ENCODE peak calls at places on chromosomes 7 and 10, in seven cellular contexts. I, B, L, V, T, J and C are unnamed samples.

GRCh38 chr10:11760861-11761260 is 18.7 kb downstream of the ECHDC3 start:
- DNase-seq in I (no peak), B (no peak), L (no peak), V (no peak), T (no peak), J (no peak), C (no peak)

GRCh38 chr10:28722065-28722803 is 44.9 kb downstream of the BAMBI start:
- DNase-seq in I (peak; percentile 28), B (peak; percentile 60), L (peak; percentile 31), V (no peak), T (peak; percentile 19), J (peak; percentile 51), C (no peak)

GRCh38 chr10:4501306-4501705 is 324.7 kb upstream of the AKR1E2 start:
- DNase-seq in I (no peak), B (no peak), L (peak; percentile 41), V (no peak), T (no peak), J (no peak), C (no peak)

GRCh38 chr10:75430000-75430763 is 1.2 kb upstream of the LRMDA start:
- DNase-seq in I (peak; percentile 64), B (peak; percentile 94), L (peak; percentile 50), V (peak; percentile 70), T (peak; percentile 59), J (no peak), C (no peak)

GRCh38 chr7:46525876-46526275 is 604.8 kb upstream of the IGFBP3 start:
- DNase-seq in I (peak; percentile 52), B (no peak), L (peak; percentile 29), V (no peak), T (no peak), J (no peak), C (no peak)

GRCh38 chr7:123643495-123644428 is 11.9 kb upstream of the LMOD2 start:
- DNase-seq in I (peak; percentile 20), B (peak; percentile 83), L (peak; percentile 13), V (no peak), T (no peak), J (no peak), C (no peak)

GRCh38 chr7:132705146-132705545 is 128.9 kb upstream of the PLXNA4 start:
- DNase-seq in I (no peak), B (no peak), L (no peak), V (no peak), T (no peak), J (no peak), C (no peak)

GRCh38 chr7:31111109-31111451 is 59.0 kb downstream of the ADCYAP1R1 start:
- DNase-seq in I (no peak), B (no peak), L (no peak), V (no peak), T (no peak), J (no peak), C (no peak)

GRCh38 chr7:114922151-114922651 is 307 bp downstream of the MDFIC start:
- DNase-seq in I (peak; percentile 39), B (peak; percentile 78), L (peak; percentile 68), V (peak; percentile 41), T (peak; percentile 71), J (peak; percentile 53), C (peak; percentile 56)

GRCh38 chr10:30822693-30823465 is 193.3 kb upstream of the LYZL2 start:
- DNase-seq in I (no peak), B (no peak), L (no peak), V (no peak), T (no peak), J (no peak), C (no peak)

GRCh38 chr7:4742852-4743251 is 32.6 kb upstream of the AP5Z1 start:
- DNase-seq in I (no peak), B (no peak), L (peak; percentile 43), V (no peak), T (no peak), J (no peak), C (no peak)

GRCh38 chr7:929311-929711 is 25.2 kb downstream of the ADAP1 start:
- DNase-seq in I (no peak), B (no peak), L (no peak), V (peak; percentile 18), T (peak; percentile 4), J (peak; percentile 27), C (no peak)

GRCh38 chr10:95742529-95742884 is 13.5 kb upstream of the ENTPD1 start:
- DNase-seq in I (peak; percentile 70), B (no peak), L (peak; percentile 37), V (peak; percentile 88), T (no peak), J (no peak), C (no peak)

GRCh38 chr10:97222346-97222961 is 36.7 kb upstream of the SLIT1 start:
- DNase-seq in I (peak; percentile 19), B (peak; percentile 90), L (no peak), V (no peak), T (no peak), J (no peak), C (no peak)

GRCh38 chr10:5645375-5645774 is 21.0 kb downstream of the ASB13 start:
- DNase-seq in I (peak; percentile 55), B (no peak), L (no peak), V (peak; percentile 42), T (no peak), J (no peak), C (no peak)

GRCh38 chr10:124186956-124187355 is 93.6 kb upstream of the CHST15 start:
- DNase-seq in I (no peak), B (no peak), L (no peak), V (no peak), T (no peak), J (no peak), C (no peak)

GRCh38 chr10:60427148-60427547 is 37.5 kb upstream of the ANK3 start:
- DNase-seq in I (no peak), B (no peak), L (no peak), V (no peak), T (no peak), J (no peak), C (no peak)

GRCh38 chr7:154918741-154919140 is 84.2 kb downstream of the PAXIP1 start:
- DNase-seq in I (no peak), B (no peak), L (no peak), V (no peak), T (no peak), J (no peak), C (no peak)

GRCh38 chr7:72069263-72069662 is 342.9 kb downstream of the CALN1 start:
- DNase-seq in I (no peak), B (no peak), L (no peak), V (no peak), T (no peak), J (no peak), C (no peak)

GRCh38 chr7:73612598-73613269 is 11.6 kb downstream of the MLXIPL start:
- DNase-seq in I (peak; percentile 57), B (peak; percentile 40), L (peak; percentile 98), V (peak; percentile 45), T (no peak), J (no peak), C (no peak)

GRCh38 chr7:20491286-20491685 is 124.2 kb upstream of the ABCB5 start:
- DNase-seq in I (no peak), B (no peak), L (no peak), V (no peak), T (no peak), J (no peak), C (no peak)

GRCh38 chr7:151607464-151607867 is 87.8 kb upstream of the RHEB start:
- DNase-seq in I (no peak), B (no peak), L (no peak), V (no peak), T (no peak), J (no peak), C (no peak)

GRCh38 chr10:110324805-110325280 is 20.1 kb upstream of the SMNDC1 start:
- DNase-seq in I (no peak), B (no peak), L (no peak), V (no peak), T (no peak), J (no peak), C (no peak)
- H3K9me3 ChIP-seq in I (no peaks in the 10 kb centered on the region), B (no peaks in the 10 kb centered on the region), L (peaks cover 28% of the 10 kb centered on the region), V (peaks cover 23% of the 10 kb centered on the region), T (no peaks in the 10 kb centered on the region), J (peaks cover 18% of the 10 kb centered on the region), C (no peaks in the 10 kb centered on the region)

DNA sequence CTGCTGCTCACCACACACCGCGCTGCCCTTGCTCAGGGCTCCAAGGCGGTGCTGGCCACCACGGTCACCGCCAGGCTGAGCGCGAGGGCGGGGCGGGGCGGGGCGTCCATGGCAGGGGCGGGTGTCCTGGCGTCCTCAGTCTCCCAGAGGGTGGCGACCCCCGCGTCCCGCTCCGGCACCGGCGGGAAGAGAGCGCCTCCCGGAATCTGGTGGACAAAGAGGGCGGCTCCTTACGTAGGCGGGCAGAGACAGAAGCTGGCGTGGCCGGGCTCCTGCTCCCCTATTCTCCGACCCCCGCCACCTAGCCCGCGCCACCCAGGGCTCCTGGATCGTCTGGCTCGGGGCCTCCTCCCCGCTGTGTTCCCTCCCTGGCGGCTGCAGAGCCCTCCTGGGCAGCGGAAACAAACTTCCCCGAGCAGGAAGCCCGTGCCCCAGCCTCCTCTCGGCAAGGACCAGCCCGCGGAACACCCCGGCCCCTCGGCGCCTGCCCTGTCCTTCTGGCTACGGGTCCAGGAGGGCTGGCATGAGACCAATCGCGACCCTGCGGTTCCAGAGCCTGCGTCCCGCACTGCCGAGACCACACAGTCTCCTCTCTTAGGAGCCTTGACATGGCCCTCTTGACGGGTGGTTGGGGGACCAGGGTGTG is 133.8 kb upstream of the ZNF92 start:
- DNase-seq in I (peak; percentile 51), B (peak; percentile 82), L (peak; percentile 59), V (peak; percentile 52), T (no peak), J (peak; percentile 65), C (no peak)
- H3K9me3 ChIP-seq in I (no peaks in the 10 kb centered on the region), B (no peaks in the 10 kb centered on the region), L (no peaks in the 10 kb centered on the region), V (no peaks in the 10 kb centered on the region), T (no peaks in the 10 kb centered on the region), J (no peaks in the 10 kb centered on the region), C (no peaks in the 10 kb centered on the region)

GRCh38 chr7:79502151-79502550 is 48.7 kb upstream of the MAGI2 start:
- DNase-seq in I (no peak), B (no peak), L (no peak), V (no peak), T (no peak), J (no peak), C (no peak)
- H3K9me3 ChIP-seq in I (no peaks in the 10 kb centered on the region), B (no peaks in the 10 kb centered on the region), L (no peaks in the 10 kb centered on the region), V (no peaks in the 10 kb centered on the region), T (no peaks in the 10 kb centered on the region), J (no peaks in the 10 kb centered on the region), C (no peaks in the 10 kb centered on the region)

GRCh38 chr7:27616914-27617548 is 45.7 kb downstream of the HIBADH start:
- DNase-seq in I (no peak), B (no peak), L (no peak), V (no peak), T (no peak), J (no peak), C (no peak)
- H3K9me3 ChIP-seq in I (no peaks in the 10 kb centered on the region), B (peaks cover 20% of the 10 kb centered on the region), L (peaks cover 40% of the 10 kb centered on the region), V (peaks cover 36% of the 10 kb centered on the region), T (peaks cover 22% of the 10 kb centered on the region), J (peaks cover 36% of the 10 kb centered on the region), C (peaks cover 9% of the 10 kb centered on the region)